ENCODE peak calls at places on chromosomes 1 and 21, in five cellular contexts. I is glutamatergic neuron; O is hepatic stellate cell; N is AG08395; M is activated CD8-positive, alpha-beta memory T cell treated with anti-CD3 and anti-CD28 coated beads for 24 hours. A is an unnamed sample.

GRCh38 chr1:153540394-153541361 is at the start of gene S100A5:
- DNase-seq in I (no peak), O (peak), N (peak), M (peak), A (no peak)

GRCh38 chr1:35807614-35808375 is at the start of gene AGO4:
- DNase-seq in I (peak), O (peak), N (peak), M (peak), A (peak)

GRCh38 chr1:236603896-236604217 is 459 bp downstream of the HEATR1 start:
- DNase-seq in I (no peak), O (peak), N (peak), M (no peak), A (no peak)

GRCh38 chr1:31164291-31164690 is 75.4 kb downstream of the NKAIN1 start:
- DNase-seq in I (no peak), O (no peak), N (no peak), M (no peak), A (no peak)

GRCh38 chr1:184617433-184618029 is 137.1 kb downstream of the EDEM3 start:
- DNase-seq in I (no peak), O (no peak), N (no peak), M (no peak), A (no peak)

GRCh38 chr21:36799869-36800268 is 101.0 kb downstream of the SIM2 start:
- DNase-seq in I (no peak), O (no peak), N (peak), M (no peak), A (no peak)

GRCh38 chr1:157411064-157411463 is 141.3 kb downstream of the FCRL5 start:
- DNase-seq in I (no peak), O (no peak), N (no peak), M (no peak), A (no peak)

GRCh38 chr1:53349968-53350852 is 22.3 kb upstream of the LRP8 start:
- DNase-seq in I (no peak), O (no peak), N (no peak), M (peak), A (peak)

GRCh38 chr1:14674030-14674429 is 75.5 kb downstream of the KAZN start:
- DNase-seq in I (no peak), O (no peak), N (no peak), M (no peak), A (no peak)

GRCh38 chr1:117271959-117272358 is 61.2 kb upstream of the VTCN1 start:
- DNase-seq in I (no peak), O (no peak), N (no peak), M (no peak), A (no peak)

GRCh38 chr1:167629681-167630567 is at the start of gene RCSD1:
- DNase-seq in I (peak), O (peak), N (peak), M (peak), A (no peak)

GRCh38 chr1:10973552-10973951 is 38.9 kb upstream of the TARDBP start:
- DNase-seq in I (no peak), O (peak), N (peak), M (no peak), A (no peak)

GRCh38 chr1:158248122-158248521 is 6.1 kb upstream of the CD1A start:
- DNase-seq in I (no peak), O (no peak), N (no peak), M (no peak), A (no peak)

GRCh38 chr1:171793656-171794055 is 12.2 kb downstream of the METTL13 start:
- DNase-seq in I (no peak), O (no peak), N (no peak), M (no peak), A (no peak)